ENCODE peak calls at places on chromosomes 5 and 9, in six cellular contexts. One of them, this sample, is unnamed.

GRCh38 chr9:96459268-96460007 is 9.5 kb downstream of the HABP4 start:
- DNase-seq in HepG2: no peak
- DNase-seq in GM12878: no peak
- DNase-seq in SK-N-SH: no peak
- DNase-seq in H1: no peak
- DNase-seq in K562: no peak
- DNase-seq in this sample: no peak

GRCh38 chr9:107653263-107653821 is 163.8 kb upstream of the KLF4 start:
- DNase-seq in HepG2: no peak
- DNase-seq in GM12878: no peak
- DNase-seq in SK-N-SH: no peak
- DNase-seq in H1: no peak
- DNase-seq in K562: no peak
- DNase-seq in this sample: no peak

GRCh38 chr5:167063788-167064187 is 1227.7 kb upstream of the WWC1 start:
- DNase-seq in HepG2: no peak
- DNase-seq in GM12878: no peak
- DNase-seq in SK-N-SH: peak
- DNase-seq in H1: no peak
- DNase-seq in K562: no peak
- DNase-seq in this sample: no peak

GRCh38 chr5:575636-576035 is 36.5 kb upstream of the CEP72 start:
- DNase-seq in HepG2: no peak
- DNase-seq in GM12878: no peak
- DNase-seq in SK-N-SH: no peak
- DNase-seq in H1: no peak
- DNase-seq in K562: no peak
- DNase-seq in this sample: no peak

GRCh38 chr5:97096096-97096648 is 46.2 kb downstream of the LIX1 start:
- DNase-seq in HepG2: no peak
- DNase-seq in GM12878: no peak
- DNase-seq in SK-N-SH: no peak
- DNase-seq in H1: no peak
- DNase-seq in K562: no peak
- DNase-seq in this sample: no peak

GRCh38 chr5:95908799-95909198 is 52.9 kb downstream of the ELL2 start:
- DNase-seq in HepG2: peak
- DNase-seq in GM12878: no peak
- DNase-seq in SK-N-SH: no peak
- DNase-seq in H1: no peak
- DNase-seq in K562: no peak
- DNase-seq in this sample: no peak

GRCh38 chr5:392431-392988 is 50.5 kb upstream of the EXOC3 start:
- DNase-seq in HepG2: no peak
- DNase-seq in GM12878: peak
- DNase-seq in SK-N-SH: no peak
- DNase-seq in H1: no peak
- DNase-seq in K562: no peak
- DNase-seq in this sample: peak

GRCh38 chr9:69815313-69815712 is 5.3 kb upstream of the CFAP95 start:
- DNase-seq in HepG2: no peak
- DNase-seq in GM12878: no peak
- DNase-seq in SK-N-SH: no peak
- DNase-seq in H1: no peak
- DNase-seq in K562: no peak
- DNase-seq in this sample: no peak

GRCh38 chr5:115806986-115807653 is 9.3 kb downstream of the CDO1 start:
- DNase-seq in HepG2: no peak
- DNase-seq in GM12878: no peak
- DNase-seq in SK-N-SH: no peak
- DNase-seq in H1: no peak
- DNase-seq in K562: no peak
- DNase-seq in this sample: no peak

GRCh38 chr5:141695627-141696180 is 13.7 kb upstream of the ARAP3 start:
- DNase-seq in HepG2: no peak
- DNase-seq in GM12878: no peak
- DNase-seq in SK-N-SH: peak
- DNase-seq in H1: no peak
- DNase-seq in K562: no peak
- DNase-seq in this sample: no peak
- TF ChIP-seq YY1 in HepG2: no peak
- TF ChIP-seq YY1 in GM12878: no peak
- TF ChIP-seq YY1 in SK-N-SH: no peak
- TF ChIP-seq YY1 in H1: no peak
- TF ChIP-seq YY1 in K562: no peak
- TF ChIP-seq YY1 in this sample: no peak

DNA sequence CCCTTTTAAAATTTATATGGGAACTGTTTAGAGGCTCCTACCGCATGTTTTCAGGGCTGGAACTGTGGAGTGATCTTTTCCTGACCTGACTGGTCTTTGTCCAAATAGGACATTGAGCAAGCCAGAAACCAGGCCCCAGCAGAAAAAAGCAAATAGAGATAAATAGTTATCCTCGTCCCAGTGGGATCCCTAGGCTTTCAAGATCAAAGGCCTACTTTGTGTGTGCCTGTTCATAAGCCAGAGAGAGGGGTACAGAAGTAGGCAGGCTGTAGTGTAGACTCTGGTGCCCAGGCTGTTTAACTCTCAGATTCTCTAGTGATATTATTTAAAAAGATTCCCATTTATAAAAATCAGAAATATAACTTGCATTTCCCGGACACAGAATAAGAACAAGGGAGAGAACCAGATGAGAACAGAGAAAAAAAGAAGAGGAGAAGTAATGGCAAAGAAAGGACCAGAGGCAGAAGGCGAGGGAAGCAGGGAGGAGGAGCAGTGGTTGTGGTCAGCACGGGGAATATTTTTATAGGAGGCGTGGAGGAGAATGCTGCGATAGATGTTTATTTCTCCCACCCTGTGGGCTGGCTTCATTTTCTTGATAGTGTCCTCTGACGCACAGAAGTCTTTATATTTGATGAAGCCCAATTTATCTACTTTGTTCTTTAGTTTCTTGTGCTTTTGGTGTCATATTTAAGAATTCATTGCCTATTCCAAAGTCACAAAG is 101.2 kb downstream of the AOPEP start:
- DNase-seq in HepG2: peak
- DNase-seq in GM12878: no peak
- DNase-seq in SK-N-SH: no peak
- DNase-seq in H1: no peak
- DNase-seq in K562: no peak
- DNase-seq in this sample: no peak
- TF ChIP-seq RAD21 in HepG2: peak
- TF ChIP-seq RAD21 in GM12878: no peak
- TF ChIP-seq RAD21 in SK-N-SH: no peak
- TF ChIP-seq RAD21 in H1: no peak
- TF ChIP-seq RAD21 in K562: no peak
- TF ChIP-seq RAD21 in this sample: no peak

DNA sequence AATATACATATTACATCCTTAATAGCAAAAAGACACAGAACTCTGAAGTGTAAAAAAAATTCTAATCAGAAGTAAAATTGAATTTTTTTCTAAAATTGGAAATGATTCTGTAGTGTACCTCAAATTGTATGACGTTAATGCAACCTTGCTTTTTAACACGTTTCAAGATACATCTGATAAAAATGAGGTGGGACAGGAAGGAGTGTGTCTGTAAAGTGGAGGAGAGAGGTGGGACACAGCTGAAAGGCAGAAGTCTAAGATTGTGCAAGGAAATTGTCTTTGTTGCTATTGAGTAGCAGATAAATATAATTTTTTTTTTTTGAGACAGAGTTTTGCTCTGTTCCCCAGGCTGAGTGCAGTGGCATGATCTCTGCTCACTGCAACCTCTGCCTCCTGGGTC is 15.7 kb upstream of the SNX30 start:
- DNase-seq in HepG2: no peak
- DNase-seq in GM12878: no peak
- DNase-seq in SK-N-SH: no peak
- DNase-seq in H1: no peak
- DNase-seq in K562: no peak
- DNase-seq in this sample: no peak
- TF ChIP-seq YY1 in HepG2: no peak
- TF ChIP-seq YY1 in GM12878: no peak
- TF ChIP-seq YY1 in SK-N-SH: no peak
- TF ChIP-seq YY1 in H1: no peak
- TF ChIP-seq YY1 in K562: no peak
- TF ChIP-seq YY1 in this sample: no peak

GRCh38 chr9:5790923-5791322 is 42.0 kb downstream of the ERMP1 start:
- DNase-seq in HepG2: no peak
- DNase-seq in GM12878: no peak
- DNase-seq in SK-N-SH: no peak
- DNase-seq in H1: no peak
- DNase-seq in K562: no peak
- DNase-seq in this sample: no peak
- TF ChIP-seq RAD21 in HepG2: no peak
- TF ChIP-seq RAD21 in GM12878: no peak
- TF ChIP-seq RAD21 in SK-N-SH: no peak
- TF ChIP-seq RAD21 in H1: no peak
- TF ChIP-seq RAD21 in K562: no peak
- TF ChIP-seq RAD21 in this sample: no peak